ENCODE peak calls at places on chromosomes 6 and 20, in ten cellular contexts. W, K, D, V, X, A, N, R, T and B are unnamed samples.

GRCh38 chr6:11251553-11252358 is 19.3 kb upstream of the NEDD9 start:
- DNase-seq in W (peak; percentile 55), K (no peak), D (no peak), V (no peak), X (no peak), A (no peak), N (peak; percentile 66), R (peak; percentile 77), T (peak; percentile 89), B (no peak)

GRCh38 chr20:4905612-4906011 is 95.7 kb downstream of the SLC23A2 start:
- DNase-seq in W (no peak), K (no peak), D (no peak), V (no peak), X (no peak), A (no peak), N (no peak), R (no peak), T (no peak), B (no peak)

GRCh38 chr6:158865769-158866168 is 46.6 kb upstream of the EZR start:
- DNase-seq in W (no peak), K (no peak), D (no peak), V (no peak), X (no peak), A (no peak), N (no peak), R (no peak), T (no peak), B (peak; percentile 60)

GRCh38 chr6:158819977-158820632 is 937 bp upstream of the EZR start:
- DNase-seq in W (no peak), K (no peak), D (no peak), V (no peak), X (no peak), A (no peak), N (peak; percentile 20), R (peak; percentile 55), T (no peak), B (no peak)

GRCh38 chr6:18388252-18388651 is 1.1 kb downstream of the RNF144B start:
- DNase-seq in W (no peak), K (no peak), D (no peak), V (no peak), X (no peak), A (no peak), N (peak; percentile 16), R (no peak), T (no peak), B (no peak)

GRCh38 chr6:72669324-72669723 is 47.5 kb downstream of the KCNQ5 start:
- DNase-seq in W (no peak), K (peak; percentile 39), D (no peak), V (no peak), X (no peak), A (no peak), N (no peak), R (no peak), T (no peak), B (no peak)

GRCh38 chr6:130912451-130912850 is 85.2 kb downstream of the SMLR1 start:
- DNase-seq in W (no peak), K (no peak), D (no peak), V (no peak), X (no peak), A (no peak), N (no peak), R (no peak), T (no peak), B (no peak)

GRCh38 chr20:35648836-35649235 is 15.9 kb downstream of the CPNE1 start:
- DNase-seq in W (no peak), K (no peak), D (no peak), V (no peak), X (no peak), A (no peak), N (no peak), R (peak; percentile 22), T (no peak), B (no peak)

GRCh38 chr6:7431594-7432390 is 42.2 kb downstream of the RIOK1 start:
- DNase-seq in W (no peak), K (peak; percentile 86), D (no peak), V (no peak), X (no peak), A (no peak), N (no peak), R (peak; percentile 33), T (no peak), B (no peak)

GRCh38 chr20:22248052-22248667 is 336.2 kb downstream of the FOXA2 start:
- DNase-seq in W (no peak), K (no peak), D (no peak), V (no peak), X (peak; percentile 17), A (no peak), N (peak; percentile 16), R (peak; percentile 1), T (no peak), B (no peak)

GRCh38 chr20:61886721-61887658 is 178.7 kb downstream of the TAF4 start:
- DNase-seq in W (peak; percentile 41), K (peak; percentile 75), D (no peak), V (no peak), X (peak; percentile 68), A (peak; percentile 11), N (no peak), R (peak; percentile 22), T (no peak), B (no peak)

GRCh38 chr20:2799688-2800589 is 488 bp downstream of the CPXM1 start:
- DNase-seq in W (peak; percentile 56), K (peak; percentile 49), D (no peak), V (no peak), X (peak; percentile 5), A (no peak), N (no peak), R (no peak), T (no peak), B (peak; percentile 46)

GRCh38 chr6:107491791-107492674 is 2.1 kb downstream of the SOBP start:
- DNase-seq in W (peak; percentile 80), K (no peak), D (no peak), V (no peak), X (no peak), A (no peak), N (no peak), R (peak; percentile 63), T (peak; percentile 27), B (no peak)

GRCh38 chr6:26284537-26285142 is 80.4 kb upstream of the BTN3A2 start:
- DNase-seq in W (peak; percentile 79), K (peak; percentile 56), D (peak; percentile 37), V (no peak), X (no peak), A (no peak), N (peak; percentile 32), R (peak; percentile 63), T (peak; percentile 69), B (peak; percentile 63)

GRCh38 chr20:9672976-9673375 is 158.6 kb downstream of the LAMP5 start:
- DNase-seq in W (no peak), K (no peak), D (no peak), V (no peak), X (no peak), A (no peak), N (no peak), R (no peak), T (no peak), B (no peak)

GRCh38 chr20:32535316-32535952 is 49.7 kb downstream of the NOL4L start:
- DNase-seq in W (no peak), K (no peak), D (peak; percentile 28), V (no peak), X (no peak), A (no peak), N (no peak), R (no peak), T (no peak), B (peak; percentile 48)

GRCh38 chr20:25087186-25087929 is 5.4 kb upstream of the VSX1 start:
- DNase-seq in W (no peak), K (no peak), D (no peak), V (no peak), X (no peak), A (no peak), N (no peak), R (no peak), T (no peak), B (no peak)

GRCh38 chr6:145267076-145267867 is 468.0 kb downstream of the EPM2A start:
- DNase-seq in W (no peak), K (no peak), D (no peak), V (no peak), X (no peak), A (no peak), N (no peak), R (no peak), T (no peak), B (no peak)

GRCh38 chr6:28880894-28881780 is 42.6 kb downstream of the TRIM27 start:
- DNase-seq in W (peak; percentile 73), K (peak; percentile 71), D (peak; percentile 17), V (no peak), X (peak; percentile 61), A (no peak), N (peak; percentile 79), R (peak; percentile 66), T (peak; percentile 81), B (peak; percentile 64)

GRCh38 chr6:21752054-21752811 is 158.7 kb downstream of the SOX4 start:
- DNase-seq in W (no peak), K (no peak), D (no peak), V (no peak), X (no peak), A (no peak), N (peak; percentile 38), R (peak; percentile 32), T (no peak), B (no peak)

GRCh38 chr6:47353822-47354221 is 44.1 kb upstream of the TNFRSF21 start:
- DNase-seq in W (no peak), K (no peak), D (no peak), V (no peak), X (no peak), A (no peak), N (no peak), R (peak; percentile 43), T (no peak), B (no peak)

GRCh38 chr6:162964703-162965140 is 236.9 kb downstream of the PACRG start:
- DNase-seq in W (peak; percentile 77), K (no peak), D (no peak), V (no peak), X (no peak), A (no peak), N (peak; percentile 80), R (peak; percentile 91), T (no peak), B (no peak)

GRCh38 chr6:127338936-127339335 is 4.5 kb downstream of the ECHDC1 start:
- DNase-seq in W (no peak), K (no peak), D (no peak), V (no peak), X (no peak), A (no peak), N (no peak), R (no peak), T (no peak), B (no peak)

GRCh38 chr6:62904687-62905086 is 306.6 kb upstream of the FKBP1C start:
- DNase-seq in W (no peak), K (peak; percentile 50), D (no peak), V (no peak), X (no peak), A (no peak), N (no peak), R (no peak), T (no peak), B (no peak)

GRCh38 chr20:2626853-2627541 is 25.4 kb upstream of the NOP56 start:
- DNase-seq in W (no peak), K (no peak), D (no peak), V (no peak), X (no peak), A (no peak), N (no peak), R (peak; percentile 95), T (no peak), B (no peak)

GRCh38 chr20:63501818-63502670 is 3.2 kb upstream of the EEF1A2 start:
- DNase-seq in W (peak; percentile 83), K (peak; percentile 69), D (no peak), V (no peak), X (peak; percentile 61), A (peak; percentile 89), N (no peak), R (no peak), T (no peak), B (no peak)

GRCh38 chr20:34216382-34216742 is 24.9 kb upstream of the ASIP start:
- DNase-seq in W (no peak), K (no peak), D (no peak), V (no peak), X (no peak), A (no peak), N (no peak), R (no peak), T (no peak), B (no peak)

GRCh38 chr6:83370607-83371006 is 60.2 kb downstream of the ME1 start:
- DNase-seq in W (no peak), K (no peak), D (no peak), V (no peak), X (no peak), A (no peak), N (no peak), R (no peak), T (no peak), B (no peak)